ENCODE peak calls at places on chromosomes 7 and 10, in five cellular contexts. One of them, this sample, is unnamed. For H3K4me1, the result is how much of the 10 kb centered on the place peaks cover.

GRCh38 chr7:111364413-111364812 is 197.9 kb downstream of the IMMP2L start:
- DNase-seq in OCI-LY7: no peak
- DNase-seq in SJSA1: peak
- DNase-seq in suprapubic skin: no peak
- DNase-seq in heart left ventricle: no peak
- DNase-seq in this sample: no peak

GRCh38 chr7:118239014-118239413 is 14.5 kb downstream of the ANKRD7 start:
- DNase-seq in OCI-LY7: no peak
- DNase-seq in SJSA1: no peak
- DNase-seq in heart left ventricle: no peak
- DNase-seq in suprapubic skin: no peak
- DNase-seq in this sample: no peak

GRCh38 chr7:143408686-143409551 is at the start of gene EPHA1:
- DNase-seq in heart left ventricle: no peak
- DNase-seq in suprapubic skin: no peak
- DNase-seq in OCI-LY7: no peak
- DNase-seq in SJSA1: no peak
- DNase-seq in this sample: peak

GRCh38 chr7:51366930-51367613 is 50.5 kb upstream of the COBL start:
- DNase-seq in suprapubic skin: no peak
- DNase-seq in heart left ventricle: peak
- DNase-seq in OCI-LY7: peak
- DNase-seq in SJSA1: no peak
- DNase-seq in this sample: peak

GRCh38 chr10:24432478-24433416 is 223.8 kb downstream of the KIAA1217 start:
- DNase-seq in heart left ventricle: no peak
- DNase-seq in suprapubic skin: no peak
- DNase-seq in SJSA1: no peak
- DNase-seq in OCI-LY7: no peak
- DNase-seq in this sample: no peak

GRCh38 chr7:111107576-111107975 is 16.6 kb downstream of the LRRN3 start:
- DNase-seq in heart left ventricle: no peak
- DNase-seq in OCI-LY7: no peak
- DNase-seq in suprapubic skin: no peak
- DNase-seq in SJSA1: no peak
- DNase-seq in this sample: no peak

GRCh38 chr10:84204610-84205009 is 10.3 kb downstream of the CDHR1 start:
- DNase-seq in heart left ventricle: no peak
- DNase-seq in SJSA1: no peak
- DNase-seq in suprapubic skin: peak
- DNase-seq in OCI-LY7: no peak
- DNase-seq in this sample: no peak

GRCh38 chr10:99808285-99808684 is 25.8 kb downstream of the ABCC2 start:
- DNase-seq in suprapubic skin: no peak
- DNase-seq in OCI-LY7: no peak
- DNase-seq in heart left ventricle: no peak
- DNase-seq in SJSA1: no peak
- DNase-seq in this sample: no peak

GRCh38 chr7:108103566-108104298 is 26.4 kb downstream of the LAMB4 start:
- DNase-seq in heart left ventricle: no peak
- DNase-seq in suprapubic skin: no peak
- DNase-seq in SJSA1: peak
- DNase-seq in OCI-LY7: no peak
- DNase-seq in this sample: no peak

GRCh38 chr7:142263598-142264380 is 5.9 kb upstream of the PRSS58 start:
- DNase-seq in heart left ventricle: no peak
- DNase-seq in OCI-LY7: no peak
- DNase-seq in SJSA1: peak
- DNase-seq in suprapubic skin: no peak
- DNase-seq in this sample: no peak

GRCh38 chr7:45143616-45144015 is 14.0 kb upstream of the RAMP3 start:
- DNase-seq in suprapubic skin: no peak
- DNase-seq in SJSA1: no peak
- DNase-seq in heart left ventricle: no peak
- DNase-seq in OCI-LY7: no peak
- DNase-seq in this sample: no peak

GRCh38 chr7:138945169-138945568 is 36.0 kb downstream of the KIAA1549 start:
- DNase-seq in SJSA1: no peak
- DNase-seq in OCI-LY7: no peak
- DNase-seq in heart left ventricle: no peak
- DNase-seq in suprapubic skin: no peak
- DNase-seq in this sample: no peak

GRCh38 chr7:12730523-12730922 is 43.1 kb downstream of the ARL4A start:
- DNase-seq in suprapubic skin: no peak
- DNase-seq in heart left ventricle: no peak
- DNase-seq in SJSA1: no peak
- DNase-seq in OCI-LY7: no peak
- DNase-seq in this sample: no peak

GRCh38 chr7:35499226-35499625 is 195.7 kb downstream of the HERPUD2 start:
- DNase-seq in SJSA1: no peak
- DNase-seq in suprapubic skin: no peak
- DNase-seq in OCI-LY7: no peak
- DNase-seq in heart left ventricle: no peak
- DNase-seq in this sample: no peak

GRCh38 chr10:132904814-132905649 is 37.3 kb downstream of the CFAP46 start:
- DNase-seq in suprapubic skin: peak
- DNase-seq in heart left ventricle: no peak
- DNase-seq in OCI-LY7: no peak
- DNase-seq in SJSA1: no peak
- DNase-seq in this sample: no peak

GRCh38 chr7:55050286-55050685 is 31.5 kb downstream of the EGFR start:
- DNase-seq in suprapubic skin: no peak
- DNase-seq in heart left ventricle: no peak
- DNase-seq in OCI-LY7: peak
- DNase-seq in SJSA1: no peak
- DNase-seq in this sample: peak

DNA sequence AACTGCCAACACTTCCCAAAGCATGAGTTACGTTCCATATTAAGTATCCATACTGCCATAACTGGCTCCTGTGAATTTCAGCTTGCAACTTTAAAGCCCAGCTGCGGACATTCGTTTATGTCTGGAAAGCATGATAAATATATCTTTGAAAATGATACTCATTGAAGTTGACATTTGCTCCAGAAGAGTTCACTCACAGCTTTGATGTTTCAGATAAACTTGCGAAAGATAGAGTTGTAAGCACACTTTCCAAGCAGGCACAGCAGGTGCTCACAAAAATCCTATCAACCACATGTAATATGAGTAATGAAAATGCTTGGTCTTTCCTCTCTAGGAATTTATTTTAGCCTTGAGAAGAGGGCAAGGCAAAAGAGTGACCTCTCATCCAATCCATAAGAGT is 4.5 kb downstream of the CHCHD3 start:
- DNase-seq in SJSA1: no peak
- DNase-seq in OCI-LY7: no peak
- DNase-seq in heart left ventricle: no peak
- DNase-seq in suprapubic skin: no peak
- DNase-seq in this sample: no peak
- H3K4me1 ChIP-seq in SJSA1: under half
- H3K4me1 ChIP-seq in OCI-LY7: under half
- H3K4me1 ChIP-seq in heart left ventricle: half or more
- H3K4me1 ChIP-seq in suprapubic skin: under half
- H3K4me1 ChIP-seq in this sample: under half

GRCh38 chr10:76430330-76430729 is 998.9 kb downstream of the LRMDA start:
- DNase-seq in SJSA1: no peak
- DNase-seq in suprapubic skin: no peak
- DNase-seq in heart left ventricle: no peak
- DNase-seq in OCI-LY7: no peak
- DNase-seq in this sample: no peak
- H3K4me1 ChIP-seq in SJSA1: under half
- H3K4me1 ChIP-seq in suprapubic skin: under half
- H3K4me1 ChIP-seq in heart left ventricle: half or more
- H3K4me1 ChIP-seq in OCI-LY7: under half
- H3K4me1 ChIP-seq in this sample: under half

DNA sequence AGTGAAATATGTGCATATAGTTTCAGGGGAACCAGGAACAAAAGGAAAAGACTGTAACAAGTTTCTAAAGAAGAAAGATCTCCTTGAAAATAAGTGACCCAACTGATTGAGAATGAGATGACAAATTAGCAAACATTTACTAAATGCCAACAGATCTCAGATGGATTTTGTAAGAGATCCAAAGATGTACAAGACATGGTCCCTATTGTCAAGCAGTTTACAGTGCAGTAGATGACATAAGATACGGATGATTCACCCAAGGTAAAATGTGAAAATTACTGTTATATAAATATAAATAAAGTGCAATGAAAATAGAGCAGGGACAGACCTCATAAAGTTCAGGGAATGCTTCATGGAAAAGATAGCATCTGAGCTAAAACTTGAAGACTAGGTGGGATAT is 121.5 kb upstream of the FZD1 start:
- DNase-seq in OCI-LY7: no peak
- DNase-seq in suprapubic skin: no peak
- DNase-seq in heart left ventricle: no peak
- DNase-seq in SJSA1: no peak
- DNase-seq in this sample: no peak
- H3K4me1 ChIP-seq in OCI-LY7: under half
- H3K4me1 ChIP-seq in suprapubic skin: under half
- H3K4me1 ChIP-seq in heart left ventricle: under half
- H3K4me1 ChIP-seq in SJSA1: under half
- H3K4me1 ChIP-seq in this sample: under half

GRCh38 chr7:102297487-102298218 is 11.0 kb downstream of the SH2B2 start:
- DNase-seq in SJSA1: no peak
- DNase-seq in heart left ventricle: no peak
- DNase-seq in suprapubic skin: no peak
- DNase-seq in OCI-LY7: no peak
- DNase-seq in this sample: no peak

GRCh38 chr7:102296179-102296438 is 9.4 kb downstream of the SH2B2 start:
- DNase-seq in SJSA1: no peak
- DNase-seq in OCI-LY7: no peak
- DNase-seq in suprapubic skin: no peak
- DNase-seq in heart left ventricle: no peak
- DNase-seq in this sample: no peak

GRCh38 chr7:102294589-102294988 is 7.9 kb downstream of the SH2B2 start:
- DNase-seq in SJSA1: no peak
- DNase-seq in OCI-LY7: no peak
- DNase-seq in suprapubic skin: no peak
- DNase-seq in heart left ventricle: no peak
- DNase-seq in this sample: no peak

GRCh38 chr7:102296514-102296913 is 9.8 kb downstream of the SH2B2 start:
- DNase-seq in heart left ventricle: no peak
- DNase-seq in SJSA1: no peak
- DNase-seq in suprapubic skin: no peak
- DNase-seq in OCI-LY7: no peak
- DNase-seq in this sample: no peak

GRCh38 chr7:102295346-102296178 is 8.9 kb downstream of the SH2B2 start:
- DNase-seq in SJSA1: no peak
- DNase-seq in OCI-LY7: no peak
- DNase-seq in suprapubic skin: no peak
- DNase-seq in heart left ventricle: no peak
- DNase-seq in this sample: no peak
- H3K4me1 ChIP-seq in SJSA1: under half
- H3K4me1 ChIP-seq in OCI-LY7: half or more
- H3K4me1 ChIP-seq in suprapubic skin: under half
- H3K4me1 ChIP-seq in heart left ventricle: under half
- H3K4me1 ChIP-seq in this sample: under half

DNA sequence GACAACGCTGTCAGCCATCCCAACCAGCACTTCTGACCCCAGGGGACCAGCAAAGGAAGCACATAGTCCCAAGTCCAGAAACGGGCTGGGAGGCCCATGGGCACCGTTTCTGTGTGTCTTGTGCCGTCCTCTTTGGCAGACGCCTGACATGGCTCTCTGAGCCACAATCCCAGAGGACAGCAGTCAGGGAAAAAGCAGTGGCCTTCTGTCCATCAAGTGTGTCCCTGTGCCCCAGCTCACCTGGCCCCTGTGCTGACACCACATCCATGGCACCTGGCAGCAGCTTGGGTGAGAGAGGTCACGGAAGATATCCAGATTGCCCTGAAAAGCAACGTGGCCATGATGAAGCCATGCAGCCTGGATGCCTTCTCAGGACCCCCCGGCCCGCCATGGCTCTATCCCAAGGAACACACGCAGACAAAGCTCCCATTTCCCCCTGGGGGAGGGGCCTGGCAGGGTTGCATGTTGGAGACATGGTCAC is 38.1 kb upstream of the ANTXRL start:
- DNase-seq in heart left ventricle: no peak
- DNase-seq in OCI-LY7: no peak
- DNase-seq in suprapubic skin: peak
- DNase-seq in SJSA1: no peak
- DNase-seq in this sample: no peak
- H3K4me1 ChIP-seq in heart left ventricle: under half
- H3K4me1 ChIP-seq in OCI-LY7: under half
- H3K4me1 ChIP-seq in suprapubic skin: under half
- H3K4me1 ChIP-seq in SJSA1: under half
- H3K4me1 ChIP-seq in this sample: under half

DNA sequence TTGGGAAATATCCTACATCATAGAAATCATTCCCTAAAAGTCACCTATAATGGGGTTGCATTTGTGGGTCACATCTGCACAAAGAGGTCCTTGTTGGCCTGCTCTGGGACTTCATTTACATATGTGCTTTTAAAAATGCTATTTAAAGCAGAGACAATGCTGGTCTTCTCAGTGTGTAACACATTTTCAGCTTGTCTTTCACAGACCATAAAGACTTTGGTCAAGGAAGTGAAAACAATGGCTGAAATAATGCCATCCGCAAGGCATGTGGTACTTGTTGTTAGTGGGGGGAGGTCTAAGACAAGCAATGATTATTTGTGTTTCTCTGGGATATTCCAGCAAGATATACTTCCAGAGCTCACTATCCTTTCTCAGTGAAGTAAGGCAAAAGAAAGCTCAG is 84.6 kb upstream of the PDLIM1 start:
- DNase-seq in heart left ventricle: no peak
- DNase-seq in SJSA1: no peak
- DNase-seq in OCI-LY7: no peak
- DNase-seq in suprapubic skin: no peak
- DNase-seq in this sample: no peak
- H3K4me1 ChIP-seq in heart left ventricle: half or more
- H3K4me1 ChIP-seq in SJSA1: under half
- H3K4me1 ChIP-seq in OCI-LY7: under half
- H3K4me1 ChIP-seq in suprapubic skin: under half
- H3K4me1 ChIP-seq in this sample: under half